ENCODE peak calls at places on chromosomes 6 and 20, in four cellular contexts. R is Calu3; M is stimulated activated CD4-positive, alpha-beta T cell treated with anti-CD3 and anti-CD28 coated beads, Interleukin-1b, Interleukin-23, amount 100 ng/mL, for 24 hours; X is GM04504. K is an unnamed sample.

GRCh38 chr6:118650500-118651281 is 700 bp downstream of the CEP85L start:
- DNase-seq in R (peak), M (no peak), X (no peak), K (peak)

GRCh38 chr6:42987533-42988451 is 3.4 kb downstream of the PPP2R5D start:
- DNase-seq in M (no peak), R (no peak), X (no peak), K (no peak)

GRCh38 chr20:34322267-34323105 is 19.3 kb upstream of the AHCY start:
- DNase-seq in M (no peak), X (no peak), R (no peak), K (no peak)

GRCh38 chr6:157106487-157106886 is 216.8 kb downstream of the TMEM242 start:
- DNase-seq in M (no peak), X (no peak), R (peak), K (no peak)

GRCh38 chr6:161411265-161411944 is 137.5 kb upstream of the AGPAT4 start:
- DNase-seq in M (no peak), R (no peak), X (no peak), K (no peak)

GRCh38 chr6:154463573-154464419 is 46.7 kb downstream of the CNKSR3 start:
- DNase-seq in X (no peak), M (no peak), R (no peak), K (no peak)

GRCh38 chr6:81606965-81607381 is 145.5 kb downstream of the TENT5A start:
- DNase-seq in X (peak), R (no peak), M (no peak), K (no peak)

GRCh38 chr6:67467341-67467740 is 1167.7 kb upstream of the ADGRB3 start:
- DNase-seq in R (no peak), M (no peak), X (no peak), K (no peak)

GRCh38 chr6:53103993-53104675 is 38.9 kb downstream of the FBXO9 start:
- DNase-seq in X (no peak), M (no peak), R (no peak), K (no peak)

GRCh38 chr20:49278817-49279676 is 1.2 kb upstream of the ZNFX1 start:
- DNase-seq in R (no peak), X (no peak), M (no peak), K (no peak)

GRCh38 chr20:47557218-47557617 is 55.5 kb downstream of the NCOA3 start:
- DNase-seq in X (no peak), M (no peak), R (no peak), K (no peak)

GRCh38 chr20:36791862-36792261 is 18.3 kb upstream of the DSN1 start:
- DNase-seq in X (no peak), R (no peak), M (no peak), K (no peak)

GRCh38 chr6:168165373-168165772 is 86.4 kb upstream of the FRMD1 start:
- DNase-seq in R (no peak), X (peak), M (no peak), K (peak)

GRCh38 chr20:9068896-9069663 is at the start of gene PLCB4:
- DNase-seq in M (no peak), X (no peak), R (peak), K (peak)

GRCh38 chr6:135535989-135536414 is 38.5 kb upstream of the AHI1 start:
- DNase-seq in M (no peak), X (peak), R (peak), K (no peak)

GRCh38 chr6:132011582-132011981 is 60.4 kb upstream of the CCN2 start:
- DNase-seq in M (no peak), X (peak), R (no peak), K (no peak)

GRCh38 chr6:35552285-35552917 is 39.7 kb upstream of the TULP1 start:
- DNase-seq in X (peak), M (no peak), R (peak), K (no peak)

GRCh38 chr6:25927721-25928359 is 2.7 kb downstream of the SLC17A2 start:
- DNase-seq in M (no peak), R (no peak), X (no peak), K (no peak)

GRCh38 chr20:59159091-59159821 is 4.4 kb upstream of the ZNF831 start:
- DNase-seq in X (no peak), M (no peak), R (peak), K (no peak)

GRCh38 chr20:7151666-7152065 is 384.2 kb downstream of the BMP2 start:
- DNase-seq in M (no peak), X (no peak), R (no peak), K (no peak)